ENCODE peak calls at places on chromosomes 13 and 19, in five cellular contexts. Q is HepG2, X is heart left ventricle, J is IMR-90, B is foreskin fibroblast. C is an unnamed sample.

GRCh38 chr13:93270769-93271753 is 44.5 kb downstream of the GPC6 start:
- DNase-seq in X (no peak), Q (peak; percentile 74), B (peak; percentile 4), J (peak; percentile 44), C (no peak)

GRCh38 chr13:47549219-47549752 is 451.8 kb downstream of the SUCLA2 start:
- DNase-seq in B (peak; percentile 44), Q (no peak), J (no peak), X (no peak), C (no peak)

GRCh38 chr19:57111329-57111644 is 8.5 kb upstream of the USP29 start:
- DNase-seq in X (no peak), B (no peak), Q (no peak), J (no peak), C (no peak)

GRCh38 chr13:29925457-29925856 is 75.0 kb upstream of the UBL3 start:
- DNase-seq in X (peak; percentile 64), Q (peak; percentile 89), J (peak; percentile 78), B (peak; percentile 89), C (no peak)

GRCh38 chr13:113518080-113518803 is 27.7 kb upstream of the DCUN1D2 start:
- DNase-seq in J (no peak), X (no peak), B (no peak), Q (no peak), C (no peak)

GRCh38 chr19:18097217-18097992 is at the start of gene MAST3:
- DNase-seq in Q (peak; percentile 70), X (peak; percentile 79), J (peak; percentile 67), B (peak; percentile 93), C (peak; percentile 68)

GRCh38 chr13:24153979-24154378 is 6.5 kb upstream of the SPATA13 start:
- DNase-seq in Q (no peak), B (no peak), X (no peak), J (no peak), C (no peak)

GRCh38 chr13:114010401-114011101 is 36.7 kb upstream of the C13orf46 start:
- DNase-seq in J (no peak), B (no peak), X (no peak), Q (no peak), C (no peak)

GRCh38 chr13:114152831-114153371 is 20.5 kb upstream of the RASA3 start:
- DNase-seq in Q (no peak), J (no peak), X (no peak), B (peak; percentile 84), C (no peak)

GRCh38 chr13:114107686-114108081 is 24.7 kb downstream of the RASA3 start:
- DNase-seq in X (no peak), B (peak; percentile 96), Q (no peak), J (peak; percentile 91), C (no peak)

GRCh38 chr13:101217086-101217485 is 199.2 kb downstream of the NALCN start:
- DNase-seq in Q (no peak), J (no peak), X (no peak), B (no peak), C (no peak)

GRCh38 chr19:35144600-35145436 is 1.8 kb downstream of the FXYD7 start:
- DNase-seq in J (no peak), X (no peak), B (no peak), Q (no peak), C (no peak)

GRCh38 chr13:46492946-46493345 is 60.0 kb upstream of the LRCH1 start:
- DNase-seq in X (no peak), J (peak; percentile 48), Q (peak; percentile 22), B (peak; percentile 81), C (no peak)

GRCh38 chr19:14325134-14325533 is 56.1 kb upstream of the ADGRE5 start:
- DNase-seq in X (no peak), Q (no peak), B (no peak), J (no peak), C (no peak)

GRCh38 chr19:5651361-5651760 is 28.5 kb downstream of the SAFB start:
- DNase-seq in B (no peak), X (no peak), Q (no peak), J (no peak), C (no peak)

GRCh38 chr19:18939922-18940775 is 868 bp downstream of the HOMER3 start:
- DNase-seq in X (peak; percentile 56), J (peak; percentile 46), Q (no peak), B (peak; percentile 83), C (peak; percentile 48)

GRCh38 chr19:13262450-13262849 is 112.2 kb downstream of the IER2 start:
- DNase-seq in X (no peak), J (peak; percentile 61), B (peak; percentile 78), Q (peak; percentile 38), C (no peak)

GRCh38 chr19:50801107-50801506 is 10.9 kb downstream of the ACP4 start:
- DNase-seq in J (no peak), B (no peak), Q (no peak), X (no peak), C (no peak)

GRCh38 chr13:19161308-19161707 is 20.3 kb downstream of the TUBA3C start:
- DNase-seq in B (no peak), X (no peak), J (no peak), Q (no peak), C (no peak)

GRCh38 chr19:46112527-46112926 is 12.0 kb downstream of the IGFL3 start:
- DNase-seq in B (no peak), J (no peak), X (no peak), Q (no peak), C (no peak)

GRCh38 chr19:46113726-46114125 is 10.8 kb downstream of the IGFL3 start:
- DNase-seq in Q (no peak), J (no peak), X (no peak), B (peak; percentile 19), C (no peak)

GRCh38 chr19:46109876-46110275 is 14.6 kb downstream of the IGFL3 start:
- DNase-seq in Q (no peak), B (no peak), J (no peak), X (no peak), C (no peak)

GRCh38 chr19:46107371-46107770 is 17.1 kb downstream of the IGFL3 start:
- DNase-seq in J (peak; percentile 28), X (no peak), B (peak; percentile 20), Q (no peak), C (no peak)

GRCh38 chr19:46111376-46111775 is 13.1 kb downstream of the IGFL3 start:
- DNase-seq in Q (no peak), X (no peak), J (no peak), B (no peak), C (no peak)
- TF ChIP-seq CTCF in Q (no peak), X (no peak), J (no peak), B (no peak), C (no peak)

GRCh38 chr19:4368128-4368820 is 24.9 kb downstream of the MPND start:
- DNase-seq in Q (no peak), B (no peak), X (no peak), J (peak; percentile 36), C (no peak)

GRCh38 chr19:4371209-4371897 is 28.0 kb downstream of the MPND start:
- DNase-seq in X (peak; percentile 19), Q (no peak), B (no peak), J (no peak), C (no peak)

GRCh38 chr19:4369109-4369887 is 25.9 kb downstream of the MPND start:
- DNase-seq in Q (no peak), B (no peak), J (no peak), X (peak; percentile 70), C (no peak)

GRCh38 chr19:4370418-4371041 is 27.2 kb downstream of the MPND start:
- DNase-seq in J (no peak), Q (no peak), B (no peak), X (peak; percentile 15), C (no peak)

DNA sequence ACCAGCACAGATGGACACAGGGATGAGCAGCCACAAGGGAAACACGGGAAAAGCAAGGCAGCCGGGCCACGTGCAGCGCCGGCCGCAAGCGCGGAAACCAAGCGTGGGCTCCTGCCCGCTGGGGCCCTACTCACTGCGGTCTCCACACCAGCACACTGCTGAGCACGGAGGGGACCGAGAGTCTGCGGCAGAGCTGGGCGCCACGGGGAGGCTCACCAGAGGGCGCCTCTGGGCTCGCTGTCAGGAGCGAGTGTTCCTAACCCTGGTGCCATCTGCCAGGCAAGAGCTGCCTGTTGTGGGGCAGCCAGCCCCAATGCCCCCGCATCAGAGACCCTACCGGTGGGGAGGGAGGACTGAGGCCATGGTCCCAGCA is 26.5 kb downstream of the MPND start:
- DNase-seq in J (peak; percentile 26), B (peak; percentile 61), X (peak; percentile 51), Q (no peak), C (no peak)
- TF ChIP-seq CTCF in J (peak; percentile 43), B (peak; percentile 37), X (peak; percentile 58), Q (peak; percentile 55), C (peak; percentile 40)

GRCh38 chr13:48973845-48974431 is 1.8 kb upstream of the FNDC3A start:
- DNase-seq in J (no peak), Q (no peak), B (no peak), X (no peak), C (no peak)

GRCh38 chr13:48976677-48977625 is 1.2 kb downstream of the FNDC3A start:
- DNase-seq in X (no peak), B (peak; percentile 16), Q (peak; percentile 73), J (no peak), C (no peak)

GRCh38 chr13:48975926-48976676 is 389 bp downstream of the FNDC3A start:
- DNase-seq in X (peak; percentile 89), Q (peak; percentile 67), J (peak; percentile 75), B (peak; percentile 95), C (peak; percentile 69)

GRCh38 chr13:48977973-48978372 is 2.3 kb downstream of the FNDC3A start:
- DNase-seq in J (peak; percentile 57), X (no peak), B (peak; percentile 66), Q (no peak), C (no peak)

DNA sequence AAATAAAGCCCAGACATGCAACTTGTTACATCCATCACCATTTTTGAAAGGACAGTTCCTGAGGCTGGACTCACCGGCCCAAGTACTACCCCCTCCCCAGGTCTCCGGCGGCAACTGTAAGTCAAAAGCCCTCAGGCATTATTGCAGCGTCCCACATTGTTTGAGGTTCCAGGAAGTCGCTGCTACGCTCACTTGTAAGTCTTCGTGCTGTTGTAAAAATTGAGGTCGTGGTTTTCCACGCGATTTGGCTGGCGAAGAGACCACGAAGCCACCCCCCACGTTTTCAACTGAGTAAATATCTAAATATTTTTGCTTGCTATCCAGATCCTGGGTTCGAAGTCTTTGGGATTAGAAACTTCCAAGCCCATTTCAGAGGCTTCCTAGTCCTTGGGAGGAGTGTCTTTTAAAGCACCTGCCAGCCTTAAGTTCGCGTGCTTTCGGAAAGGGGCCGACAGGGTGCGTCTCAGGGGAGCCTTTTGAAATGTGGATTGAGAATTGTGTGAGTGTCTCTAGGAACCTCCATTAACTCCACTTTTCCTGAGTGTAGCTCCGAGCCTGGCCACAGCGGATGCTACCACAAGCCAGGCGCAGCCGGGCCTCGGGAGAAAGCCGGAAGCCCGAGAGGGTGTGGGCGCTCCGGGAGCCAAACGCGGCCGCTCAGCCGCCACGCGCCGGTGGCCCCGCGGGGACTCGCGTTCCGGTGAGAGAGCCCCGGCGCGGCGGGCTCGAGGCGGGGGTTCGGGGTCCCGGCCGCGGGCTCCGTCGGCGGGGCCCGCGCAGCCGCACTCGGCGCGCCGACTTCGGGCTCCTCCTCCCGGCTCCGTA is at the start of gene FNDC3A:
- DNase-seq in X (peak; percentile 26), B (peak; percentile 61), J (peak; percentile 64), Q (peak; percentile 47), C (peak; percentile 57)
- TF ChIP-seq CTCF in X (no peak), B (no peak), J (no peak), Q (no peak), C (peak; percentile 24)

GRCh38 chr13:97911311-97912138 is 42.0 kb upstream of the IPO5 start:
- DNase-seq in B (peak; percentile 60), X (no peak), J (peak; percentile 32), Q (peak; percentile 19), C (no peak)

GRCh38 chr13:97913206-97913605 is 40.3 kb upstream of the IPO5 start:
- DNase-seq in X (no peak), J (no peak), B (peak; percentile 30), Q (no peak), C (no peak)

GRCh38 chr13:97914537-97914936 is 38.9 kb upstream of the IPO5 start:
- DNase-seq in J (peak; percentile 70), X (no peak), Q (no peak), B (peak; percentile 42), C (no peak)

GRCh38 chr13:97912139-97912535 is 41.3 kb upstream of the IPO5 start:
- DNase-seq in X (no peak), Q (no peak), J (no peak), B (no peak), C (no peak)
- TF ChIP-seq CTCF in X (no peak), Q (no peak), J (no peak), B (no peak), C (no peak)

C was measured in progenitor cell of endocrine pancreas.